ENCODE peak calls at places on chromosomes 4 and X, in seven cellular contexts. H is HCT116, G is psoas muscle, Q is mucosa of descending colon, U is transverse colon, L is uterus, W is neural progenitor cell. C is an unnamed sample. For H3K4me1, the result is how much of the 10 kb centered on the place peaks cover.

GRCh38 chr4:147842573-147842972 is 110.7 kb downstream of the ARHGAP10 start:
- DNase-seq in H (no peak), G (peak), Q (no peak), U (no peak), L (no peak), W (no peak), C (no peak)

GRCh38 chr4:15349426-15349825 is 78.4 kb upstream of the C1QTNF7 start:
- DNase-seq in H (no peak), G (no peak), Q (no peak), U (no peak), L (no peak), W (no peak), C (no peak)

GRCh38 chr4:73964862-73965611 is 16.8 kb downstream of the PF4 start:
- DNase-seq in H (peak), G (no peak), Q (no peak), U (no peak), L (no peak), W (peak), C (no peak)

GRCh38 chrX:85922821-85923220 is 124.5 kb downstream of the CHM start:
- DNase-seq in H (no peak), G (no peak), Q (no peak), U (no peak), L (peak), W (no peak), C (no peak)

GRCh38 chrX:7948483-7948882 is 21.3 kb upstream of the PNPLA4 start:
- DNase-seq in H (no peak), G (no peak), Q (no peak), U (no peak), L (no peak), W (no peak), C (no peak)

GRCh38 chr4:165207431-165208321 is at the start of gene KLHL2:
- DNase-seq in H (no peak), G (peak), Q (peak), U (peak), L (peak), W (peak), C (no peak)

GRCh38 chr4:57265831-57266582 is 155.8 kb upstream of the IGFBP7 start:
- DNase-seq in H (no peak), G (no peak), Q (no peak), U (no peak), L (no peak), W (peak), C (no peak)

GRCh38 chr4:52976523-52977230 is 114.6 kb downstream of the RASL11B start:
- DNase-seq in H (no peak), G (no peak), Q (no peak), U (no peak), L (no peak), W (no peak), C (no peak)

GRCh38 chrX:23841847-23842522 is 59.0 kb downstream of the SAT1 start:
- DNase-seq in H (no peak), G (no peak), Q (no peak), U (no peak), L (no peak), W (no peak), C (no peak)

GRCh38 chrX:34578237-34578636 is 78.8 kb downstream of the TMEM47 start:
- DNase-seq in H (no peak), G (no peak), Q (no peak), U (no peak), L (no peak), W (peak), C (no peak)

GRCh38 chrX:34584781-34585180 is 72.3 kb downstream of the TMEM47 start:
- DNase-seq in H (no peak), G (no peak), Q (no peak), U (no peak), L (no peak), W (no peak), C (no peak)

GRCh38 chrX:34585561-34585960 is 71.5 kb downstream of the TMEM47 start:
- DNase-seq in H (no peak), G (no peak), Q (no peak), U (no peak), L (no peak), W (no peak), C (no peak)

DNA sequence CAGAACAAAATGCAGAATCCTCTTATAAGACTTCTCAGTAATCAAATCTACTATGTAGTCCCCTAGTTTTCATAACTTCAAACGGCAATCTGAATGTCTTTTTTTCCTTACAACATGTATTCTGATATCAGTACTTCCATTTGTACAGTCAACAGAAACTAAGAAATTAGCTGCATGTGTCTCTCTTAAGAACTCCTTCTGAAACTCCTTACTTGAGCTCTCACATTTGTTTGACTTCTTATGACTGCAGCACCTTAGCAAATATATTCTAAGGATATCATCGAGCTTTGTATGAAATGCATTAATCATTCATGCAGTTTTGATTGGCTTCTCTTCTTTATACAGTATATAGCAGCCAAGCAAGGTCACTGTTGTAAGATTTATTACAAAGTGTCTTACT is 77.0 kb downstream of the TMEM47 start:
- DNase-seq in H (no peak), G (no peak), Q (no peak), U (no peak), L (no peak), W (no peak), C (no peak)
- H3K4me1 ChIP-seq in H (under half), G (under half), Q (under half), U (under half), L (under half), W (under half), C (under half)

GRCh38 chr4:112860731-112861377 is 188.6 kb upstream of the ANK2 start:
- DNase-seq in H (no peak), G (no peak), Q (no peak), U (no peak), L (no peak), W (peak), C (no peak)
- TF ChIP-seq CTCF in H (no peak), G (no peak), Q (no peak), U (no peak), L (no peak), W (no peak), C (no peak)

GRCh38 chr4:8319731-8320385 is 50.3 kb downstream of the HTRA3 start:
- DNase-seq in H (no peak), G (peak), Q (no peak), U (peak), L (peak), W (no peak), C (no peak)
- H3K4me1 ChIP-seq in H (under half), G (under half), Q (under half), U (under half), L (under half), W (under half), C (under half)

GRCh38 chrX:66676990-66677389 is 38.1 kb upstream of the EDA2R start:
- DNase-seq in H (no peak), G (no peak), Q (no peak), U (no peak), L (no peak), W (no peak), C (no peak)
- TF ChIP-seq CTCF in H (no peak), G (no peak), Q (no peak), U (no peak), L (no peak), W (no peak), C (no peak)

DNA sequence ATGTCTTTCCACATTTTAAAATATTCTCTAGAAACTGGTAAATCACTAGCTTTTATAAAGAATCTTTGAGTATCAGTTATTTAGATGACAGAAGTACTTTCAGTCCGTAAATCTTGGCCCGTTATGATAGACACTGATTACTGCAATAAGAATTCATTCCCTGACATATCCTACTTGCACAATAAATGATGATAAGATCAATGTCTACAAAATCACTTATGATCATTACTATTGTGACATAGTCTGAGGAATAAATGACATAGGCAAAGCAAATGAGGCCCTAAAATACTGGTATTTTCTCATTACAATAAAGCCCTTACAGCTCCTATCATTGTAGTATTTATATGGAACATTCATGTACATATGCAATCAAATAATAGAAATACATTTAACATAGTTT is 6.6 kb upstream of the PDCL2 start:
- DNase-seq in H (no peak), G (no peak), Q (no peak), U (no peak), L (no peak), W (no peak), C (no peak)
- H3K4me1 ChIP-seq in H (under half), G (under half), Q (under half), U (under half), L (under half), W (under half), C (under half)

DNA sequence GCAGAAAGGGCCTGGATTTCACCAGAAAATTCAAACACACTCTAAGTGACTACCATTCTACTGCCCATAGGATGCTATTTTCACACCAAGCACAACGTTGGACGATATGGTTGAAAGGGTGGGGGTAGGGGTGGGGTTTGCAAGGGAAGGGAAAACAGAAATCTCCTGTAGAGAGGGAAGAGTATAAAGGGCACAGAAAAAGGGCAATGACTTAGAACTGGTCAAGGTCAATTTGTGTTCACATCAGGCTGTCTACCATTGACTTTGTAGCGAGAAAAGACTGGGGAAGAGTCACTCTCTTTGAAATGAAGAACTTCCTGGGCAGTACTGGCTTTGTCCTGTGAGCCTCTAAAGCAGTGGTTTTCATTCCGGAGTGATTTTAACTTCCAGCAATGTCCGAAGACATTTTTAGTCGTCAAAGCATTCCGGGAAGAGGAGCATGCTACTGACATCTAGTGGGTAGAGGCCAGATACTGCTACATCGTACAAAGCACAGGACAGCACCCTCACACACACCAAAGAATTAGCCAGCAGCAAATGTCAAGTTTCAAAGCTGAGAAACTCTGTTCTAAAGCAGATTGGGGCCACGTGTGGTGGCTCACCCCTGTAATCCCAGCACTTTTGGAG is 48.4 kb upstream of the SLC7A3 start:
- DNase-seq in H (no peak), G (no peak), Q (no peak), U (no peak), L (no peak), W (peak), C (no peak)
- TF ChIP-seq CTCF in H (peak), G (no peak), Q (no peak), U (no peak), L (no peak), W (peak), C (no peak)

DNA sequence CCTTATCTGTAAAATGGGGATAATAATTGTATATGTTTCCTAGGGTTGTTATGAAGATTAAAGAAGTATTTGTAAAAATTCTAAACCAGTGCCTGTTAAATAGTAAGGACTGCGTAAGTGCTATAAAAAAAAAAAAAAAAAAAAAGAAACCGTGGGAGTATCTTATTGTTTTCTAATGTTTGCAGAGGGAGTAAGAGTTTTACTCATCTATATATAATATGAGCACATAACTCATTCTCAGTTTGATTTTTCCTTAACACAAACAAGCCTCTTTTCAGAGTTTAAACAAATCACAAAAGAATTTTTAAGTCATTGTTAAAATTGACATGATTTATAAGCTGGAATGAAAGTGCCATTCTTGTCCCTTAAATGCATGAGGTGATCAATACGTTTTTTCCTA is 104.9 kb downstream of the AMELX start:
- DNase-seq in H (no peak), G (no peak), Q (no peak), U (no peak), L (no peak), W (no peak), C (no peak)
- H3K4me1 ChIP-seq in H (under half), G (under half), Q (under half), U (under half), L (under half), W (under half), C (under half)

GRCh38 chr4:54433686-54434085 is 204.6 kb downstream of the PDGFRA start:
- DNase-seq in H (peak), G (no peak), Q (no peak), U (no peak), L (no peak), W (peak), C (no peak)
- TF ChIP-seq CTCF in H (peak), G (peak), Q (no peak), U (no peak), L (no peak), W (peak), C (no peak)

GRCh38 chr4:42641155-42641554 is 15.8 kb downstream of the ATP8A1 start:
- DNase-seq in H (no peak), G (no peak), Q (no peak), U (no peak), L (no peak), W (no peak), C (no peak)

GRCh38 chr4:42642136-42642797 is 14.6 kb downstream of the ATP8A1 start:
- DNase-seq in H (no peak), G (no peak), Q (no peak), U (no peak), L (no peak), W (no peak), C (no peak)

GRCh38 chr4:42641696-42642095 is 15.2 kb downstream of the ATP8A1 start:
- DNase-seq in H (no peak), G (no peak), Q (no peak), U (no peak), L (no peak), W (no peak), C (no peak)

GRCh38 chr4:42638993-42639392 is 17.9 kb downstream of the ATP8A1 start:
- DNase-seq in H (no peak), G (no peak), Q (no peak), U (no peak), L (no peak), W (no peak), C (no peak)

GRCh38 chr4:42640613-42641012 is 16.3 kb downstream of the ATP8A1 start:
- DNase-seq in H (no peak), G (no peak), Q (no peak), U (no peak), L (no peak), W (no peak), C (no peak)
- H3K4me1 ChIP-seq in H (under half), G (half or more), Q (under half), U (under half), L (under half), W (half or more), C (under half)